ENCODE peak calls at places on chromosomes 12 and 14, in five cellular contexts. One of them, this sample, is unnamed.

GRCh38 chr14:55071051-55071450 is 19.6 kb downstream of the MAPK1IP1L start:
- DNase-seq in uterus: no peak
- DNase-seq in tibial nerve: no peak
- DNase-seq in A549: no peak
- DNase-seq in endothelial cell of umbilical vein: peak; percentile 25
- DNase-seq in this sample: no peak

GRCh38 chr12:57545809-57546437 is 1.1 kb downstream of the DCTN2 start:
- DNase-seq in uterus: no peak
- DNase-seq in tibial nerve: no peak
- DNase-seq in A549: no peak
- DNase-seq in endothelial cell of umbilical vein: no peak
- DNase-seq in this sample: peak; percentile 30

GRCh38 chr12:129819391-129819790 is 84.4 kb downstream of the TMEM132D start:
- DNase-seq in uterus: no peak
- DNase-seq in tibial nerve: no peak
- DNase-seq in A549: no peak
- DNase-seq in endothelial cell of umbilical vein: no peak
- DNase-seq in this sample: no peak

GRCh38 chr12:29961231-29961630 is 177.5 kb upstream of the TMTC1 start:
- DNase-seq in uterus: no peak
- DNase-seq in tibial nerve: no peak
- DNase-seq in A549: no peak
- DNase-seq in endothelial cell of umbilical vein: no peak
- DNase-seq in this sample: no peak

GRCh38 chr14:101982621-101983020 is 18.2 kb downstream of the DYNC1H1 start:
- DNase-seq in uterus: no peak
- DNase-seq in tibial nerve: no peak
- DNase-seq in A549: no peak
- DNase-seq in endothelial cell of umbilical vein: no peak
- DNase-seq in this sample: no peak

GRCh38 chr12:85310456-85311076 is 30.5 kb downstream of the ALX1 start:
- DNase-seq in uterus: no peak
- DNase-seq in tibial nerve: no peak
- DNase-seq in A549: peak; percentile 20
- DNase-seq in endothelial cell of umbilical vein: peak; percentile 43
- DNase-seq in this sample: no peak

GRCh38 chr14:50813544-50813863 is 17.5 kb downstream of the NIN start:
- DNase-seq in uterus: no peak
- DNase-seq in tibial nerve: no peak
- DNase-seq in A549: no peak
- DNase-seq in endothelial cell of umbilical vein: no peak
- DNase-seq in this sample: no peak

GRCh38 chr12:91225316-91225715 is 42.7 kb upstream of the DCN start:
- DNase-seq in uterus: no peak
- DNase-seq in tibial nerve: peak; percentile 41
- DNase-seq in A549: no peak
- DNase-seq in endothelial cell of umbilical vein: no peak
- DNase-seq in this sample: no peak

GRCh38 chr12:120944645-120945217 is 33.6 kb upstream of the HNF1A start:
- DNase-seq in uterus: no peak
- DNase-seq in tibial nerve: peak; percentile 58
- DNase-seq in A549: peak; percentile 70
- DNase-seq in endothelial cell of umbilical vein: peak; percentile 54
- DNase-seq in this sample: peak; percentile 69

GRCh38 chr12:65170245-65170881 is 980 bp downstream of the LEMD3 start:
- DNase-seq in uterus: peak; percentile 24
- DNase-seq in tibial nerve: peak; percentile 36
- DNase-seq in A549: peak; percentile 55
- DNase-seq in endothelial cell of umbilical vein: peak; percentile 73
- DNase-seq in this sample: peak; percentile 88

GRCh38 chr12:58939399-58940100 is 19.2 kb upstream of the LRIG3 start:
- DNase-seq in uterus: no peak
- DNase-seq in tibial nerve: no peak
- DNase-seq in A549: no peak
- DNase-seq in endothelial cell of umbilical vein: no peak
- DNase-seq in this sample: no peak

GRCh38 chr14:81298911-81299310 is 78.2 kb upstream of the GTF2A1 start:
- DNase-seq in uterus: no peak
- DNase-seq in tibial nerve: no peak
- DNase-seq in A549: no peak
- DNase-seq in endothelial cell of umbilical vein: no peak
- DNase-seq in this sample: no peak

GRCh38 chr12:39010406-39010805 is 105.0 kb upstream of the CPNE8 start:
- DNase-seq in uterus: no peak
- DNase-seq in tibial nerve: no peak
- DNase-seq in A549: no peak
- DNase-seq in endothelial cell of umbilical vein: no peak
- DNase-seq in this sample: no peak

GRCh38 chr12:123892180-123892559 is 80.5 kb downstream of the CCDC92 start:
- DNase-seq in uterus: no peak
- DNase-seq in tibial nerve: no peak
- DNase-seq in A549: no peak
- DNase-seq in endothelial cell of umbilical vein: no peak
- DNase-seq in this sample: no peak

GRCh38 chr12:82412246-82412645 is 53.9 kb downstream of the METTL25 start:
- DNase-seq in uterus: no peak
- DNase-seq in tibial nerve: no peak
- DNase-seq in A549: peak; percentile 3
- DNase-seq in endothelial cell of umbilical vein: no peak
- DNase-seq in this sample: no peak

GRCh38 chr12:26373606-26374495 is 178.5 kb downstream of the SSPN start:
- DNase-seq in uterus: no peak
- DNase-seq in tibial nerve: no peak
- DNase-seq in A549: no peak
- DNase-seq in endothelial cell of umbilical vein: no peak
- DNase-seq in this sample: no peak

GRCh38 chr12:20415013-20415412 is 46.7 kb downstream of the PDE3A start:
- DNase-seq in uterus: no peak
- DNase-seq in tibial nerve: no peak
- DNase-seq in A549: no peak
- DNase-seq in endothelial cell of umbilical vein: peak; percentile 92
- DNase-seq in this sample: no peak

GRCh38 chr14:33693237-33693636 is 257.6 kb downstream of the EGLN3 start:
- DNase-seq in uterus: no peak
- DNase-seq in tibial nerve: no peak
- DNase-seq in A549: no peak
- DNase-seq in endothelial cell of umbilical vein: no peak
- DNase-seq in this sample: no peak

GRCh38 chr12:114903394-114903748 is 219.4 kb upstream of the TBX3 start:
- DNase-seq in uterus: no peak
- DNase-seq in tibial nerve: no peak
- DNase-seq in A549: no peak
- DNase-seq in endothelial cell of umbilical vein: no peak
- DNase-seq in this sample: no peak

GRCh38 chr12:100141666-100141997 is 1.0 kb downstream of the BLTP3B start:
- DNase-seq in uterus: peak; percentile 40
- DNase-seq in tibial nerve: peak; percentile 67
- DNase-seq in A549: peak; percentile 77
- DNase-seq in endothelial cell of umbilical vein: peak; percentile 77
- DNase-seq in this sample: no peak

GRCh38 chr12:120684523-120684932 is 2.4 kb upstream of the MLEC start:
- DNase-seq in uterus: no peak
- DNase-seq in tibial nerve: no peak
- DNase-seq in A549: peak; percentile 52
- DNase-seq in endothelial cell of umbilical vein: no peak
- DNase-seq in this sample: no peak

GRCh38 chr12:65634061-65634460 is 190.2 kb upstream of the HMGA2 start:
- DNase-seq in uterus: no peak
- DNase-seq in tibial nerve: no peak
- DNase-seq in A549: no peak
- DNase-seq in endothelial cell of umbilical vein: peak; percentile 39
- DNase-seq in this sample: no peak

GRCh38 chr14:51441001-51441400 is 201.0 kb downstream of the TMX1 start:
- DNase-seq in uterus: no peak
- DNase-seq in tibial nerve: no peak
- DNase-seq in A549: peak; percentile 16
- DNase-seq in endothelial cell of umbilical vein: no peak
- DNase-seq in this sample: no peak

GRCh38 chr12:2925322-2925995 is 33.7 kb upstream of the TEAD4 start:
- DNase-seq in uterus: no peak
- DNase-seq in tibial nerve: no peak
- DNase-seq in A549: no peak
- DNase-seq in endothelial cell of umbilical vein: no peak
- DNase-seq in this sample: no peak

GRCh38 chr12:2919249-2919648 is 28.6 kb downstream of the TULP3 start:
- DNase-seq in uterus: no peak
- DNase-seq in tibial nerve: no peak
- DNase-seq in A549: no peak
- DNase-seq in endothelial cell of umbilical vein: peak; percentile 70
- DNase-seq in this sample: no peak

GRCh38 chr12:2922329-2922728 is 31.6 kb downstream of the TULP3 start:
- DNase-seq in uterus: no peak
- DNase-seq in tibial nerve: no peak
- DNase-seq in A549: no peak
- DNase-seq in endothelial cell of umbilical vein: no peak
- DNase-seq in this sample: no peak

GRCh38 chr12:2924019-2924418 is 33.3 kb downstream of the TULP3 start:
- DNase-seq in uterus: no peak
- DNase-seq in tibial nerve: no peak
- DNase-seq in A549: no peak
- DNase-seq in endothelial cell of umbilical vein: no peak
- DNase-seq in this sample: no peak
- TF ChIP-seq POLR2A in uterus: no peak
- TF ChIP-seq POLR2A in tibial nerve: no peak
- TF ChIP-seq POLR2A in A549: no peak
- TF ChIP-seq POLR2A in endothelial cell of umbilical vein: no peak
- TF ChIP-seq POLR2A in this sample: no peak

GRCh38 chr12:102669056-102669455 is 188.7 kb upstream of the IGF1 start:
- DNase-seq in uterus: no peak
- DNase-seq in tibial nerve: no peak
- DNase-seq in A549: no peak
- DNase-seq in endothelial cell of umbilical vein: no peak
- DNase-seq in this sample: no peak
- TF ChIP-seq CTCF in uterus: no peak
- TF ChIP-seq CTCF in tibial nerve: no peak
- TF ChIP-seq CTCF in A549: no peak
- TF ChIP-seq CTCF in endothelial cell of umbilical vein: no peak
- TF ChIP-seq CTCF in this sample: no peak

GRCh38 chr12:98678236-98678945 is 33.3 kb downstream of the APAF1 start:
- DNase-seq in uterus: no peak
- DNase-seq in tibial nerve: no peak
- DNase-seq in A549: no peak
- DNase-seq in endothelial cell of umbilical vein: no peak
- DNase-seq in this sample: no peak
- H3K27ac ChIP-seq in uterus: no peak overlapping the region
- H3K27ac ChIP-seq in tibial nerve: no peak overlapping the region
- H3K27ac ChIP-seq in A549: no peak overlapping the region
- H3K27ac ChIP-seq in endothelial cell of umbilical vein: no peak overlapping the region
- H3K27ac ChIP-seq in this sample: peak overlapping the region; percentile 38

DNA sequence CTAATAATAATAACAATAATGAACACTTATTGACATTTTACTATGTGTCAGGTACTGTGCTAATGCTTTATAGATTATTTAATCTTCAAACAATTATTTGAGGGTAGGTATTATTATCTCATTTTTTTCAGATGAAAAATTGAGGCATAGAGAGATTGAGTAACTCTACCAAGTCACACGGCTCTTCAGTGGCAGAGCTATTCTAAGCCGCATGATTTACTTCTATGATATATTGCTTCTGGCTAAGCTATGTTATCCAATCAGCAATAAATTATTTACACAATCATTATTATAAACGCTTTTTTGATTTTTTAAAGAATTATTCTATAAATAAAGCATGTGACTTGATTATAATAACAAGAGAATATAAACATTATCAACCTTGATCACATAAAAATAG is 80.0 kb downstream of the TMEM30B start:
- DNase-seq in uterus: no peak
- DNase-seq in tibial nerve: no peak
- DNase-seq in A549: no peak
- DNase-seq in endothelial cell of umbilical vein: no peak
- DNase-seq in this sample: no peak
- TF ChIP-seq POLR2A in uterus: no peak
- TF ChIP-seq POLR2A in tibial nerve: no peak
- TF ChIP-seq POLR2A in A549: no peak
- TF ChIP-seq POLR2A in endothelial cell of umbilical vein: no peak
- TF ChIP-seq POLR2A in this sample: no peak

DNA sequence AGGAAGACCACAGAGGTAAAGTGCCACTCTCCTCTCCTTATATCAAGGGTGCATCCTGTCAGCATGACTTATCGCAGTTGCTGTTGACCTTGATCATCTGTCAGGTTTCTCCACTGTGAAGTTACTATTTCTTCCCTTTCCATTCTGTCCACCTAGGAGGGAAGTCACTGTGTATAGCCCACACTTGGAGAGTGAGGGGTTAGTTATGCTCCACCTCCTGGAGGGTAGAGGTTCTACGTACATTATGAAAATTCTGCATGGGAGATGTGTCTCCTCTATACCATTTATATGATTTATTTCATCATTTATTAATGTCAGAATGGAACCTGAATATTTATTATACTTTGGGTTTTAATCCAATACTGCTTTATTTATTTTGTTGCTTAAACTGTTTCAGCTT is 40.2 kb upstream of the SMOC1 start:
- DNase-seq in uterus: no peak
- DNase-seq in tibial nerve: no peak
- DNase-seq in A549: no peak
- DNase-seq in endothelial cell of umbilical vein: no peak
- DNase-seq in this sample: no peak
- TF ChIP-seq CTCF in uterus: no peak
- TF ChIP-seq CTCF in tibial nerve: no peak
- TF ChIP-seq CTCF in A549: no peak
- TF ChIP-seq CTCF in endothelial cell of umbilical vein: no peak
- TF ChIP-seq CTCF in this sample: no peak

GRCh38 chr12:52327830-52328500 is 6.8 kb upstream of the KRT83 start:
- DNase-seq in uterus: no peak
- DNase-seq in tibial nerve: no peak
- DNase-seq in A549: no peak
- DNase-seq in endothelial cell of umbilical vein: no peak
- DNase-seq in this sample: no peak
- H3K27ac ChIP-seq in uterus: no peak overlapping the region
- H3K27ac ChIP-seq in tibial nerve: no peak overlapping the region
- H3K27ac ChIP-seq in A549: peak overlapping the region; percentile 75
- H3K27ac ChIP-seq in endothelial cell of umbilical vein: no peak overlapping the region
- H3K27ac ChIP-seq in this sample: no peak overlapping the region